ENCODE peak calls at places on chromosome 5, in six cellular contexts. One of them, this sample, is unnamed.

GRCh38 chr5:140111043-140111858 is 2.7 kb upstream of the PURA start:
- DNase-seq in A549: no peak
- DNase-seq in PC-3: no peak
- DNase-seq in brain microvascular endothelial cell: no peak
- DNase-seq in esophagus squamous epithelium: no peak
- DNase-seq in colonic mucosa: no peak
- DNase-seq in this sample: no peak

GRCh38 chr5:159469496-159470370 is 139.4 kb upstream of the IL12B start:
- DNase-seq in A549: no peak
- DNase-seq in PC-3: peak; percentile 61
- DNase-seq in brain microvascular endothelial cell: no peak
- DNase-seq in esophagus squamous epithelium: no peak
- DNase-seq in colonic mucosa: no peak
- DNase-seq in this sample: no peak

GRCh38 chr5:148972958-148973357 is 89.9 kb downstream of the SH3TC2 start:
- DNase-seq in A549: peak; percentile 79
- DNase-seq in PC-3: peak; percentile 100
- DNase-seq in brain microvascular endothelial cell: peak; percentile 83
- DNase-seq in esophagus squamous epithelium: no peak
- DNase-seq in colonic mucosa: no peak
- DNase-seq in this sample: no peak

GRCh38 chr5:59099270-59099994 is 516.6 kb downstream of the RAB3C start:
- DNase-seq in A549: peak; percentile 73
- DNase-seq in PC-3: peak; percentile 79
- DNase-seq in brain microvascular endothelial cell: peak; percentile 91
- DNase-seq in esophagus squamous epithelium: no peak
- DNase-seq in colonic mucosa: no peak
- DNase-seq in this sample: no peak

GRCh38 chr5:140042551-140043507 is at the start of gene NRG2:
- DNase-seq in A549: peak; percentile 89
- DNase-seq in PC-3: peak; percentile 53
- DNase-seq in brain microvascular endothelial cell: peak; percentile 22
- DNase-seq in esophagus squamous epithelium: no peak
- DNase-seq in colonic mucosa: peak; percentile 51
- DNase-seq in this sample: peak; percentile 68

GRCh38 chr5:5598547-5599113 is 176.2 kb downstream of the ICE1 start:
- DNase-seq in A549: no peak
- DNase-seq in PC-3: peak; percentile 73
- DNase-seq in brain microvascular endothelial cell: no peak
- DNase-seq in esophagus squamous epithelium: no peak
- DNase-seq in colonic mucosa: no peak
- DNase-seq in this sample: no peak

GRCh38 chr5:127013407-127013806 is 17.0 kb downstream of the MARCHF3 start:
- DNase-seq in A549: no peak
- DNase-seq in PC-3: no peak
- DNase-seq in brain microvascular endothelial cell: no peak
- DNase-seq in esophagus squamous epithelium: no peak
- DNase-seq in colonic mucosa: no peak
- DNase-seq in this sample: no peak

GRCh38 chr5:5752844-5753243 is 330.4 kb downstream of the ICE1 start:
- DNase-seq in A549: no peak
- DNase-seq in PC-3: no peak
- DNase-seq in brain microvascular endothelial cell: no peak
- DNase-seq in esophagus squamous epithelium: no peak
- DNase-seq in colonic mucosa: no peak
- DNase-seq in this sample: no peak

GRCh38 chr5:171954721-171955120 is 51.7 kb downstream of the FBXW11 start:
- DNase-seq in A549: no peak
- DNase-seq in PC-3: peak; percentile 78
- DNase-seq in brain microvascular endothelial cell: peak; percentile 26
- DNase-seq in esophagus squamous epithelium: no peak
- DNase-seq in colonic mucosa: no peak
- DNase-seq in this sample: no peak

GRCh38 chr5:171951218-171951617 is 55.2 kb downstream of the FBXW11 start:
- DNase-seq in A549: no peak
- DNase-seq in PC-3: no peak
- DNase-seq in brain microvascular endothelial cell: no peak
- DNase-seq in esophagus squamous epithelium: no peak
- DNase-seq in colonic mucosa: no peak
- DNase-seq in this sample: no peak

GRCh38 chr5:171956314-171956713 is 50.1 kb downstream of the FBXW11 start:
- DNase-seq in A549: no peak
- DNase-seq in PC-3: no peak
- DNase-seq in brain microvascular endothelial cell: no peak
- DNase-seq in esophagus squamous epithelium: no peak
- DNase-seq in colonic mucosa: no peak
- DNase-seq in this sample: no peak

GRCh38 chr5:171955761-171956160 is 50.7 kb downstream of the FBXW11 start:
- DNase-seq in A549: no peak
- DNase-seq in PC-3: no peak
- DNase-seq in brain microvascular endothelial cell: no peak
- DNase-seq in esophagus squamous epithelium: no peak
- DNase-seq in colonic mucosa: no peak
- DNase-seq in this sample: no peak

DNA sequence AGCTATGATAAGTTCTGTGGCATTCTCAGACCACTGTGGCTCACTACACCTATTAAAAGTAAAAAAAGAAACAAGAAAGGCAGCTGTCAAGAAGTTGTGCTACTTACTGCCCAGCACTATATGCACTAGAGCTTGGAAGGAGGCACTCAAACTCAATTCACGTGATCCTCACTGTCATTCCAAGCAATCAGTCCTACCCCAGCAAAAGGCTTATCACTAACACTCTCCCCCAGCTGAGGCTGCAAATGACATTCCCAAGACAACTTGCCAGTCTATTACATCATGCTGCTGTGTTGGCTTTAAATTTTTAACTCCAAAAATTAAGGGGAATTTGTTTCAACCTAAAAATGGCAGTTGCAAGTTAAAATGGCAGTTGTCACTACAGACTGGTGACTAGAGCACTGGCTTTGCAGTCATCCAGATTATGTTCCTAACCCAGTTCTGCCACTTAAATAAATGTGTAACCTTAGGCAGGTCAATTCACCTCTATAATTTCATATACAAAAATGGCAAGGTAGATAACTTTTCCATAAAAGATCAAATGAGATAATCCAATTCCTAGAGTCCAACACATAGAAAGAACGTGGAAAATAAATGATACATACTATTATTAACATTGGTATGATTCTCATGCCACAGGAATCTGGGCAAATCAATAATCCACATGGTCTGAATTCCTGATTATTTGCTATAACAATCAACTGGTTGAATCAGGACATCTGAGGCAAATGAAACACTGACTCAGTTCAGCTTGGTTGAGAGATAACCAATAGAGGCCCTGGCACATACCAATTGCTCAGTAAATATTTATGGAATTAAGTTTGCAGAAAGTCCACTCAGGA is 52.4 kb downstream of the FBXW11 start:
- DNase-seq in A549: no peak
- DNase-seq in PC-3: peak; percentile 87
- DNase-seq in brain microvascular endothelial cell: peak; percentile 55
- DNase-seq in esophagus squamous epithelium: no peak
- DNase-seq in colonic mucosa: no peak
- DNase-seq in this sample: no peak
- H3K27ac ChIP-seq in A549: peak overlapping the region; percentile 52
- H3K27ac ChIP-seq in PC-3: peak overlapping the region; percentile 57
- H3K27ac ChIP-seq in brain microvascular endothelial cell: peak overlapping the region; percentile 31
- H3K27ac ChIP-seq in esophagus squamous epithelium: no peak overlapping the region
- H3K27ac ChIP-seq in colonic mucosa: no peak overlapping the region
- H3K27ac ChIP-seq in this sample: no peak overlapping the region

GRCh38 chr5:134250949-134251348 is 25.1 kb upstream of the PPP2CA start:
- DNase-seq in A549: no peak
- DNase-seq in PC-3: no peak
- DNase-seq in brain microvascular endothelial cell: no peak
- DNase-seq in esophagus squamous epithelium: no peak
- DNase-seq in colonic mucosa: no peak
- DNase-seq in this sample: no peak

GRCh38 chr5:134258896-134259295 is 33.0 kb upstream of the PPP2CA start:
- DNase-seq in A549: no peak
- DNase-seq in PC-3: no peak
- DNase-seq in brain microvascular endothelial cell: no peak
- DNase-seq in esophagus squamous epithelium: no peak
- DNase-seq in colonic mucosa: no peak
- DNase-seq in this sample: no peak

GRCh38 chr5:134252671-134253070 is 26.8 kb upstream of the PPP2CA start:
- DNase-seq in A549: peak; percentile 80
- DNase-seq in PC-3: peak; percentile 81
- DNase-seq in brain microvascular endothelial cell: peak; percentile 93
- DNase-seq in esophagus squamous epithelium: no peak
- DNase-seq in colonic mucosa: no peak
- DNase-seq in this sample: no peak

GRCh38 chr5:134257176-134257575 is 31.3 kb upstream of the PPP2CA start:
- DNase-seq in A549: no peak
- DNase-seq in PC-3: no peak
- DNase-seq in brain microvascular endothelial cell: no peak
- DNase-seq in esophagus squamous epithelium: no peak
- DNase-seq in colonic mucosa: no peak
- DNase-seq in this sample: no peak

GRCh38 chr5:134255418-134256150 is 29.7 kb upstream of the PPP2CA start:
- DNase-seq in A549: no peak
- DNase-seq in PC-3: peak; percentile 51
- DNase-seq in brain microvascular endothelial cell: peak; percentile 47
- DNase-seq in esophagus squamous epithelium: no peak
- DNase-seq in colonic mucosa: no peak
- DNase-seq in this sample: no peak
- H3K27ac ChIP-seq in A549: no peak overlapping the region
- H3K27ac ChIP-seq in PC-3: peak overlapping the region; percentile 15
- H3K27ac ChIP-seq in brain microvascular endothelial cell: no peak overlapping the region
- H3K27ac ChIP-seq in esophagus squamous epithelium: no peak overlapping the region
- H3K27ac ChIP-seq in colonic mucosa: no peak overlapping the region
- H3K27ac ChIP-seq in this sample: no peak overlapping the region

DNA sequence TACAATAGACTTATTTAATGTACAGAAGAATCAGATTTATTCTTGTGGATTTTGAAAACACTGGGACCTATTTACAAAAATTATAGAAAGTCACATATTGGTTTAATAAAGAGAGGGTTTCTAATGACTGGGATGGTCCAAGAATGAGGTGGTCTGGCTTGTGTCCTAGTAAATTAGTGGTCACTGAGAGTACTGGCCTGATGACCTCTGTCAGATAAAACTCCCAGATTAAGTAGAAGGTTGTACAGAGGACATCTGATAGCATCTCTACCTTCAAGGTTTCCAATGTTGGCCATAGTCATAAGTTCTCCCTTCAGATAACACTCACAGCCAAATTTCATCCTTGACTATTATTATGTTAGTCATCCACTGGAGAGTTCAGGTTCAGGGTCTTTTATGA is 692.9 kb downstream of the MTRR start:
- DNase-seq in A549: no peak
- DNase-seq in PC-3: no peak
- DNase-seq in brain microvascular endothelial cell: no peak
- DNase-seq in esophagus squamous epithelium: no peak
- DNase-seq in colonic mucosa: no peak
- DNase-seq in this sample: no peak
- H3K27ac ChIP-seq in A549: no peak overlapping the region
- H3K27ac ChIP-seq in PC-3: no peak overlapping the region
- H3K27ac ChIP-seq in brain microvascular endothelial cell: no peak overlapping the region
- H3K27ac ChIP-seq in esophagus squamous epithelium: no peak overlapping the region
- H3K27ac ChIP-seq in colonic mucosa: no peak overlapping the region
- H3K27ac ChIP-seq in this sample: no peak overlapping the region

GRCh38 chr5:14715481-14715880 is 51.0 kb downstream of the OTULIN start:
- DNase-seq in A549: no peak
- DNase-seq in PC-3: no peak
- DNase-seq in brain microvascular endothelial cell: peak; percentile 32
- DNase-seq in esophagus squamous epithelium: no peak
- DNase-seq in colonic mucosa: no peak
- DNase-seq in this sample: no peak
- H3K27ac ChIP-seq in A549: no peak overlapping the region
- H3K27ac ChIP-seq in PC-3: no peak overlapping the region
- H3K27ac ChIP-seq in brain microvascular endothelial cell: no peak overlapping the region
- H3K27ac ChIP-seq in esophagus squamous epithelium: no peak overlapping the region
- H3K27ac ChIP-seq in colonic mucosa: no peak overlapping the region
- H3K27ac ChIP-seq in this sample: no peak overlapping the region

GRCh38 chr5:136043551-136043950 is 14.8 kb downstream of the TGFBI start:
- DNase-seq in A549: no peak
- DNase-seq in PC-3: no peak
- DNase-seq in brain microvascular endothelial cell: no peak
- DNase-seq in esophagus squamous epithelium: no peak
- DNase-seq in colonic mucosa: no peak
- DNase-seq in this sample: no peak
- H3K27ac ChIP-seq in A549: peak overlapping the region; percentile 5
- H3K27ac ChIP-seq in PC-3: no peak overlapping the region
- H3K27ac ChIP-seq in brain microvascular endothelial cell: no peak overlapping the region
- H3K27ac ChIP-seq in esophagus squamous epithelium: no peak overlapping the region
- H3K27ac ChIP-seq in colonic mucosa: no peak overlapping the region
- H3K27ac ChIP-seq in this sample: no peak overlapping the region

GRCh38 chr5:143312822-143313221 is 90.7 kb downstream of the NR3C1 start:
- DNase-seq in A549: no peak
- DNase-seq in PC-3: peak; percentile 32
- DNase-seq in brain microvascular endothelial cell: no peak
- DNase-seq in esophagus squamous epithelium: no peak
- DNase-seq in colonic mucosa: no peak
- DNase-seq in this sample: no peak

GRCh38 chr5:143311428-143311827 is 92.1 kb downstream of the NR3C1 start:
- DNase-seq in A549: no peak
- DNase-seq in PC-3: peak; percentile 82
- DNase-seq in brain microvascular endothelial cell: peak; percentile 79
- DNase-seq in esophagus squamous epithelium: no peak
- DNase-seq in colonic mucosa: no peak
- DNase-seq in this sample: no peak

GRCh38 chr5:143311955-143312354 is 91.5 kb downstream of the NR3C1 start:
- DNase-seq in A549: no peak
- DNase-seq in PC-3: no peak
- DNase-seq in brain microvascular endothelial cell: no peak
- DNase-seq in esophagus squamous epithelium: no peak
- DNase-seq in colonic mucosa: no peak
- DNase-seq in this sample: no peak

GRCh38 chr5:143308726-143309125 is 94.8 kb downstream of the NR3C1 start:
- DNase-seq in A549: no peak
- DNase-seq in PC-3: no peak
- DNase-seq in brain microvascular endothelial cell: no peak
- DNase-seq in esophagus squamous epithelium: no peak
- DNase-seq in colonic mucosa: no peak
- DNase-seq in this sample: no peak

DNA sequence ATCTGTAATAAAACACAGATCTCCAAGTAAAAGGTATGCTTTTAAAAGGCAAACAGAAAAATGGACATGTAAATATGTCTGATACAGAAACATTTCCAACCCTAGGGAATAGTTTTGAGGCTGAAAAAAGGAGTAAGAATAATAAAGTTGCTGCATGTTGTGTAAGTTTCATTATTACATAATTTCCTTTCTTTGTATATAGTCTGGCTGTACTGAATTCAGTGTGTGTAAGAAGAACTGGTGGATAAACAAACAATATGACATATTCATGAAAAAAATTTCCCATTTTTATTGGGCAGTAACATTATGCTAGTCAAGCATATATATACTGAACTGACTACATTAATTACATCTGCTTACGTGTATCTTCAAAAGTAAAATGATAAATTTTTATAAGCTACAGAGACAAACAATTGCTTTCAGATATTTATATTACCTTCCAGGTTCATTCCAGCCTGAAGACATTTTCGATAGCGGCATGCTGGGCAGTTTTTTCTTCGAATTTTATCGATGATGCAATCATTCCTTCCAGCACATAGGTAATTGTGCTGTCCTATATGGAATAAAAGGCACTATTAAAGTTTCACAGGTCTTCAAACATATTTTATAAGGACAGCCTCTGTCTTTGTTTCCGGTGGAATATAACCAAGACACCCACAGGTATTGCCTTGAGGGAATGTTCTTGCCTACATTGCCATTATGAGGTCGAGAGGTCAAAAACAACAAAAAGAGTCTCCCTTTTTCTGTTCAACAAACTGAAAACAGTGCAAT is 93.6 kb downstream of the NR3C1 start:
- DNase-seq in A549: no peak
- DNase-seq in PC-3: peak; percentile 61
- DNase-seq in brain microvascular endothelial cell: no peak
- DNase-seq in esophagus squamous epithelium: no peak
- DNase-seq in colonic mucosa: no peak
- DNase-seq in this sample: no peak
- H3K27ac ChIP-seq in A549: no peak overlapping the region
- H3K27ac ChIP-seq in PC-3: peak overlapping the region; percentile 89
- H3K27ac ChIP-seq in brain microvascular endothelial cell: no peak overlapping the region
- H3K27ac ChIP-seq in esophagus squamous epithelium: no peak overlapping the region
- H3K27ac ChIP-seq in colonic mucosa: no peak overlapping the region
- H3K27ac ChIP-seq in this sample: no peak overlapping the region

This sample was measured in substantia nigra.